ENCODE peak calls at places on chromosomes 6 and 20, in four cellular contexts. T is substantia nigra, G is brain microvascular endothelial cell, R is DMS153. Z is an unnamed sample.

GRCh38 chr6:54335871-54336270 is 27.6 kb downstream of the TINAG start:
- DNase-seq in T (no peak), G (peak), R (no peak), Z (peak)

GRCh38 chr6:54515713-54516112 is 207.5 kb downstream of the TINAG start:
- DNase-seq in T (no peak), G (no peak), R (no peak), Z (no peak)

GRCh38 chr6:2655844-2656433 is 94.8 kb downstream of the MYLK4 start:
- DNase-seq in T (no peak), G (no peak), R (no peak), Z (no peak)

GRCh38 chr6:142353690-142354089 is 51.9 kb downstream of the ADGRG6 start:
- DNase-seq in T (no peak), G (no peak), R (no peak), Z (no peak)

GRCh38 chr6:143967861-143968498 is 40.1 kb downstream of the PLAGL1 start:
- DNase-seq in T (no peak), G (no peak), R (no peak), Z (no peak)

GRCh38 chr6:158536891-158537798 is 22.7 kb upstream of the TMEM181 start:
- DNase-seq in T (no peak), G (no peak), R (peak), Z (no peak)

GRCh38 chr6:122878809-122879208 is 89.8 kb downstream of the SMPDL3A start:
- DNase-seq in T (no peak), G (no peak), R (no peak), Z (no peak)

GRCh38 chr20:35174458-35175216 is 2.8 kb downstream of the PROCR start:
- DNase-seq in T (no peak), G (no peak), R (no peak), Z (no peak)

GRCh38 chr6:22036267-22036666 is 260.6 kb downstream of the PRL start:
- DNase-seq in T (no peak), G (no peak), R (peak), Z (no peak)

GRCh38 chr20:46705378-46705729 is 4.1 kb upstream of the SLC2A10 start:
- DNase-seq in T (no peak), G (no peak), R (no peak), Z (peak)

GRCh38 chr20:11389188-11389587 is 528.5 kb upstream of the BTBD3 start:
- DNase-seq in T (no peak), G (no peak), R (no peak), Z (no peak)

GRCh38 chr6:170140129-170140528 is 150.7 kb downstream of the DLL1 start:
- DNase-seq in T (no peak), G (no peak), R (no peak), Z (no peak)

Z was measured in BJ.